ENCODE peak calls at places on chromosomes 11 and 22, in nine cellular contexts. One of them, this sample, is unnamed. For H3K4me1, the result is how much of the 10 kb centered on the place peaks cover.

GRCh38 chr11:75303544-75304224 is 47.8 kb downstream of the ARRB1 start:
- DNase-seq in colonic mucosa: no peak
- DNase-seq in hepatocyte: no peak
- DNase-seq in BE2C: peak
- DNase-seq in CD8-positive, alpha-beta memory T cell: no peak
- DNase-seq in CD8-positive, alpha-beta T cell: no peak
- DNase-seq in endodermal cell: peak
- DNase-seq in mammary epithelial cell: no peak
- DNase-seq in A549: no peak
- DNase-seq in this sample: no peak

GRCh38 chr11:65897020-65897471 is 3.1 kb downstream of the FOSL1 start:
- DNase-seq in endodermal cell: no peak
- DNase-seq in BE2C: no peak
- DNase-seq in CD8-positive, alpha-beta memory T cell: no peak
- DNase-seq in A549: no peak
- DNase-seq in colonic mucosa: no peak
- DNase-seq in CD8-positive, alpha-beta T cell: no peak
- DNase-seq in hepatocyte: no peak
- DNase-seq in mammary epithelial cell: no peak
- DNase-seq in this sample: no peak

GRCh38 chr22:47570300-47570685 is 807.8 kb downstream of the TBC1D22A start:
- DNase-seq in endodermal cell: no peak
- DNase-seq in mammary epithelial cell: no peak
- DNase-seq in hepatocyte: no peak
- DNase-seq in A549: no peak
- DNase-seq in colonic mucosa: no peak
- DNase-seq in BE2C: no peak
- DNase-seq in CD8-positive, alpha-beta memory T cell: no peak
- DNase-seq in CD8-positive, alpha-beta T cell: no peak
- DNase-seq in this sample: no peak

GRCh38 chr11:393219-394033 is 583 bp upstream of the PKP3 start:
- DNase-seq in endodermal cell: no peak
- DNase-seq in mammary epithelial cell: peak
- DNase-seq in CD8-positive, alpha-beta T cell: no peak
- DNase-seq in A549: peak
- DNase-seq in hepatocyte: peak
- DNase-seq in CD8-positive, alpha-beta memory T cell: no peak
- DNase-seq in BE2C: no peak
- DNase-seq in colonic mucosa: peak
- DNase-seq in this sample: no peak

GRCh38 chr11:38246451-38246850 is 1648.4 kb upstream of the RAG2 start:
- DNase-seq in CD8-positive, alpha-beta T cell: no peak
- DNase-seq in mammary epithelial cell: no peak
- DNase-seq in colonic mucosa: no peak
- DNase-seq in CD8-positive, alpha-beta memory T cell: no peak
- DNase-seq in endodermal cell: no peak
- DNase-seq in hepatocyte: no peak
- DNase-seq in A549: no peak
- DNase-seq in BE2C: no peak
- DNase-seq in this sample: no peak

GRCh38 chr22:47328550-47329243 is 566.2 kb downstream of the TBC1D22A start:
- DNase-seq in mammary epithelial cell: peak
- DNase-seq in A549: peak
- DNase-seq in hepatocyte: no peak
- DNase-seq in CD8-positive, alpha-beta T cell: no peak
- DNase-seq in BE2C: peak
- DNase-seq in CD8-positive, alpha-beta memory T cell: no peak
- DNase-seq in colonic mucosa: no peak
- DNase-seq in endodermal cell: no peak
- DNase-seq in this sample: no peak

GRCh38 chr22:30860176-30861105 is 108.1 kb downstream of the MORC2 start:
- DNase-seq in hepatocyte: peak
- DNase-seq in mammary epithelial cell: no peak
- DNase-seq in A549: no peak
- DNase-seq in colonic mucosa: no peak
- DNase-seq in CD8-positive, alpha-beta memory T cell: no peak
- DNase-seq in endodermal cell: peak
- DNase-seq in BE2C: no peak
- DNase-seq in CD8-positive, alpha-beta T cell: no peak
- DNase-seq in this sample: no peak

GRCh38 chr11:30346068-30346688 is 23.3 kb downstream of the ARL14EP start:
- DNase-seq in colonic mucosa: no peak
- DNase-seq in mammary epithelial cell: peak
- DNase-seq in A549: peak
- DNase-seq in hepatocyte: peak
- DNase-seq in BE2C: no peak
- DNase-seq in CD8-positive, alpha-beta T cell: no peak
- DNase-seq in CD8-positive, alpha-beta memory T cell: peak
- DNase-seq in endodermal cell: no peak
- DNase-seq in this sample: no peak

GRCh38 chr11:17558025-17558780 is 11.1 kb downstream of the OTOG start:
- DNase-seq in BE2C: no peak
- DNase-seq in mammary epithelial cell: no peak
- DNase-seq in CD8-positive, alpha-beta T cell: no peak
- DNase-seq in CD8-positive, alpha-beta memory T cell: no peak
- DNase-seq in hepatocyte: no peak
- DNase-seq in colonic mucosa: no peak
- DNase-seq in A549: no peak
- DNase-seq in endodermal cell: no peak
- DNase-seq in this sample: no peak

GRCh38 chr11:64359712-64360402 is 895 bp downstream of the RPS6KA4 start:
- DNase-seq in CD8-positive, alpha-beta memory T cell: peak
- DNase-seq in mammary epithelial cell: peak
- DNase-seq in A549: no peak
- DNase-seq in endodermal cell: peak
- DNase-seq in CD8-positive, alpha-beta T cell: peak
- DNase-seq in colonic mucosa: no peak
- DNase-seq in BE2C: no peak
- DNase-seq in hepatocyte: peak
- DNase-seq in this sample: no peak

GRCh38 chr11:126647735-126648134 is 292.2 kb downstream of the ST3GAL4 start:
- DNase-seq in BE2C: no peak
- DNase-seq in CD8-positive, alpha-beta T cell: no peak
- DNase-seq in hepatocyte: peak
- DNase-seq in A549: peak
- DNase-seq in mammary epithelial cell: peak
- DNase-seq in endodermal cell: no peak
- DNase-seq in colonic mucosa: no peak
- DNase-seq in CD8-positive, alpha-beta memory T cell: no peak
- DNase-seq in this sample: no peak

GRCh38 chr11:100776212-100776896 is 89.3 kb downstream of the ARHGAP42 start:
- DNase-seq in hepatocyte: peak
- DNase-seq in A549: peak
- DNase-seq in endodermal cell: no peak
- DNase-seq in CD8-positive, alpha-beta T cell: no peak
- DNase-seq in CD8-positive, alpha-beta memory T cell: no peak
- DNase-seq in mammary epithelial cell: peak
- DNase-seq in BE2C: no peak
- DNase-seq in colonic mucosa: no peak
- DNase-seq in this sample: no peak

GRCh38 chr11:125348141-125348651 is 147.9 kb downstream of the FEZ1 start:
- DNase-seq in mammary epithelial cell: no peak
- DNase-seq in colonic mucosa: no peak
- DNase-seq in A549: no peak
- DNase-seq in BE2C: no peak
- DNase-seq in CD8-positive, alpha-beta T cell: no peak
- DNase-seq in endodermal cell: no peak
- DNase-seq in hepatocyte: no peak
- DNase-seq in CD8-positive, alpha-beta memory T cell: no peak
- DNase-seq in this sample: no peak

GRCh38 chr11:125348704-125349635 is 147.1 kb downstream of the FEZ1 start:
- DNase-seq in A549: peak
- DNase-seq in BE2C: peak
- DNase-seq in CD8-positive, alpha-beta T cell: peak
- DNase-seq in CD8-positive, alpha-beta memory T cell: peak
- DNase-seq in hepatocyte: peak
- DNase-seq in colonic mucosa: peak
- DNase-seq in endodermal cell: peak
- DNase-seq in mammary epithelial cell: no peak
- DNase-seq in this sample: no peak

GRCh38 chr11:125351868-125352250 is 144.2 kb downstream of the FEZ1 start:
- DNase-seq in BE2C: no peak
- DNase-seq in A549: no peak
- DNase-seq in endodermal cell: no peak
- DNase-seq in colonic mucosa: no peak
- DNase-seq in mammary epithelial cell: no peak
- DNase-seq in CD8-positive, alpha-beta memory T cell: no peak
- DNase-seq in CD8-positive, alpha-beta T cell: no peak
- DNase-seq in hepatocyte: no peak
- DNase-seq in this sample: no peak

GRCh38 chr11:125351045-125351867 is 144.8 kb downstream of the FEZ1 start:
- DNase-seq in colonic mucosa: no peak
- DNase-seq in endodermal cell: peak
- DNase-seq in A549: no peak
- DNase-seq in hepatocyte: no peak
- DNase-seq in CD8-positive, alpha-beta T cell: no peak
- DNase-seq in CD8-positive, alpha-beta memory T cell: no peak
- DNase-seq in mammary epithelial cell: no peak
- DNase-seq in BE2C: no peak
- DNase-seq in this sample: no peak

DNA sequence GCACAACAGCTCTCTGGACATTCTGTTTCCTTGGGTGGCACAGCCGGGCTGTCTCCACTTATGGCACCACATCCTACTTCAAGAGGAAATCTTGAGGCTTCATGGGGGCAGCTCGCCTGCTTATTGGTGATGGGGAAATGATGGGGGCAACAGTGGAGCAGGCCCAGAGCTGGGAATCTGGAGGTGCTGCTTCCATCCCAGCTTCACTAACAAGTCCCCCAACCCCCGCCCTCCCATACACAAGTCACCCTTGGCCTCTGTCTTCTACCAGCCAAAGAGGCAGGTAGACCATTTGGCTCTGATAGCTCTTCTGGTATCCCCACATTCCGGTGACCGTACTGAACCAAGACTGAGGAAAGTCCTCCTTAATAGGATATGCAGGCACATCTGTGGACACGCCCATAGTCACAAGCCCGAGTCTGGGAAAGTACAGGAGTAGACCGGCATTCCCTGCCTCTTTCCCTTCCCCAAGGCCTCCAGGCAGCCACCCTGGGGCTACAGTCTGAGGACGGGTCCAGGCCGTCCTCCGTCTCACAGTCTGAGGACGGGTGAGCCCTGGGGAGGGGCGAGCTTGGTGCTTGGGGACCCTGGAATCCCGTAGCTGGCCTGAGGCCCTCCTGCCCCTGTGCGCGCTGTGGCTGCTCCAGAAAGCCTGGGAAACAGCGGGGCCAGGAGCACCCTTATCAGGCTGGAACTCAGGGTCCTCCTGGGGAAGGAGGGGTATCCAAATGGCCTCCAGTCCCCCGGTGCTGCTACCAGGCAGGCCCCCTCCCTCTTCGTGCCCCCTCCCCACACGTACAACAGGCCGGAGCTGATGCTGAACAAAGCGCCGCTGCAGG is 145.6 kb downstream of the FEZ1 start:
- DNase-seq in A549: no peak
- DNase-seq in CD8-positive, alpha-beta T cell: no peak
- DNase-seq in CD8-positive, alpha-beta memory T cell: no peak
- DNase-seq in BE2C: no peak
- DNase-seq in colonic mucosa: no peak
- DNase-seq in endodermal cell: peak
- DNase-seq in mammary epithelial cell: no peak
- DNase-seq in hepatocyte: no peak
- DNase-seq in this sample: no peak
- H3K4me1 ChIP-seq in A549: under half
- H3K4me1 ChIP-seq in CD8-positive, alpha-beta T cell: under half
- H3K4me1 ChIP-seq in CD8-positive, alpha-beta memory T cell: under half
- H3K4me1 ChIP-seq in BE2C: under half
- H3K4me1 ChIP-seq in colonic mucosa: under half
- H3K4me1 ChIP-seq in endodermal cell: under half
- H3K4me1 ChIP-seq in mammary epithelial cell: under half
- H3K4me1 ChIP-seq in hepatocyte: under half
- H3K4me1 ChIP-seq in this sample: under half

GRCh38 chr22:38924197-38924952 is 33.0 kb upstream of the APOBEC3A start:
- DNase-seq in hepatocyte: peak
- DNase-seq in CD8-positive, alpha-beta T cell: no peak
- DNase-seq in mammary epithelial cell: peak
- DNase-seq in endodermal cell: no peak
- DNase-seq in BE2C: peak
- DNase-seq in CD8-positive, alpha-beta memory T cell: no peak
- DNase-seq in A549: peak
- DNase-seq in colonic mucosa: peak
- DNase-seq in this sample: no peak
- H3K4me1 ChIP-seq in hepatocyte: under half
- H3K4me1 ChIP-seq in CD8-positive, alpha-beta T cell: under half
- H3K4me1 ChIP-seq in mammary epithelial cell: under half
- H3K4me1 ChIP-seq in endodermal cell: under half
- H3K4me1 ChIP-seq in BE2C: under half
- H3K4me1 ChIP-seq in CD8-positive, alpha-beta memory T cell: under half
- H3K4me1 ChIP-seq in A549: under half
- H3K4me1 ChIP-seq in colonic mucosa: under half
- H3K4me1 ChIP-seq in this sample: under half

GRCh38 chr11:122938557-122938956 is 43.1 kb downstream of the BSX start:
- DNase-seq in mammary epithelial cell: no peak
- DNase-seq in BE2C: no peak
- DNase-seq in A549: no peak
- DNase-seq in CD8-positive, alpha-beta memory T cell: no peak
- DNase-seq in endodermal cell: no peak
- DNase-seq in CD8-positive, alpha-beta T cell: no peak
- DNase-seq in hepatocyte: no peak
- DNase-seq in colonic mucosa: no peak
- DNase-seq in this sample: no peak
- H3K4me1 ChIP-seq in mammary epithelial cell: under half
- H3K4me1 ChIP-seq in BE2C: under half
- H3K4me1 ChIP-seq in A549: under half
- H3K4me1 ChIP-seq in CD8-positive, alpha-beta memory T cell: under half
- H3K4me1 ChIP-seq in endodermal cell: under half
- H3K4me1 ChIP-seq in CD8-positive, alpha-beta T cell: under half
- H3K4me1 ChIP-seq in hepatocyte: under half
- H3K4me1 ChIP-seq in colonic mucosa: under half
- H3K4me1 ChIP-seq in this sample: under half

DNA sequence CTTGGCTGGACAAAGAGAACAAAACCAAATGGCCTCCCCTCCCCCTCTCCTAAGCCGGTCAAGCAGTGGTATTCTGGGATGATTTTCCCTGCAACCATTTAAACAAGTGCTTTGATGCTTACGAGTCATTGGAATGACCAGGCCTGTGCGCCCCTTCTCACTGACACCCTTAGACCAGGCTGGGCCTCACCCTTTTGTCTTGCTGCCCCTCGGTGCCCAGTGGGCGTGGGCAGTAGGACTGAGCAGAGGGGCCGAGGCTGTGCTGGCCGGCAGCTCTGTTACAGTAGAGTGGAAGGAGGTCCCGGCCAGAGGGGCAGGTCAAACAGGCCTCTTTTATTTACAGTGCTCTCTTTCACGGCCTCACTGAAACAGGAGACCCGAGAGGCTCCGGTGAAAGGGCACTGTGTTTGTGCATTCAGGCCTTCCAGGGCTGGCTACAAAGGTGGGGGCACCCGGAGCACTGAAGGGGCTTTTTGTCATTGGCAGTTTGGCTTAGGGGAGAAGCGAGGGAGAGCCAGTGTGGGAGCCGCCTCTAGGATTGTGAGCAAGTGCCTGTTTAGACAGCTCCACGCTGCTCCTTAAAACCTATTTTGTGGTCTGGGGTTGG is 32.4 kb downstream of the ZBTB16 start:
- DNase-seq in BE2C: no peak
- DNase-seq in hepatocyte: no peak
- DNase-seq in CD8-positive, alpha-beta T cell: no peak
- DNase-seq in A549: no peak
- DNase-seq in endodermal cell: peak
- DNase-seq in mammary epithelial cell: no peak
- DNase-seq in colonic mucosa: no peak
- DNase-seq in CD8-positive, alpha-beta memory T cell: no peak
- DNase-seq in this sample: no peak
- H3K4me1 ChIP-seq in BE2C: under half
- H3K4me1 ChIP-seq in hepatocyte: under half
- H3K4me1 ChIP-seq in CD8-positive, alpha-beta T cell: under half
- H3K4me1 ChIP-seq in A549: under half
- H3K4me1 ChIP-seq in endodermal cell: under half
- H3K4me1 ChIP-seq in mammary epithelial cell: under half
- H3K4me1 ChIP-seq in colonic mucosa: under half
- H3K4me1 ChIP-seq in CD8-positive, alpha-beta memory T cell: under half
- H3K4me1 ChIP-seq in this sample: under half

GRCh38 chr11:86214710-86215109 is 29.8 kb upstream of the EED start:
- DNase-seq in BE2C: no peak
- DNase-seq in CD8-positive, alpha-beta memory T cell: no peak
- DNase-seq in CD8-positive, alpha-beta T cell: no peak
- DNase-seq in A549: no peak
- DNase-seq in mammary epithelial cell: peak
- DNase-seq in endodermal cell: no peak
- DNase-seq in colonic mucosa: no peak
- DNase-seq in hepatocyte: no peak
- DNase-seq in this sample: no peak
- H3K4me1 ChIP-seq in BE2C: under half
- H3K4me1 ChIP-seq in CD8-positive, alpha-beta memory T cell: under half
- H3K4me1 ChIP-seq in CD8-positive, alpha-beta T cell: under half
- H3K4me1 ChIP-seq in A549: under half
- H3K4me1 ChIP-seq in mammary epithelial cell: under half
- H3K4me1 ChIP-seq in endodermal cell: under half
- H3K4me1 ChIP-seq in colonic mucosa: under half
- H3K4me1 ChIP-seq in hepatocyte: under half
- H3K4me1 ChIP-seq in this sample: under half